ENCODE peak calls at places on chromosomes 7 and 10, in eight cellular contexts. A, T, H, R, U, O, M and D are unnamed samples.

GRCh38 chr10:77004917-77005564 is 632.6 kb downstream of the KCNMA1 start:
- DNase-seq in A (peak), T (no peak), H (peak), R (peak), U (no peak), O (peak), M (no peak), D (no peak)

GRCh38 chr7:6407434-6407833 is 40.3 kb downstream of the DAGLB start:
- DNase-seq in A (no peak), T (no peak), H (no peak), R (no peak), U (no peak), O (no peak), M (no peak), D (no peak)

GRCh38 chr7:66055321-66055956 is 20.2 kb upstream of the ASL start:
- DNase-seq in A (peak), T (no peak), H (no peak), R (no peak), U (no peak), O (no peak), M (no peak), D (no peak)

GRCh38 chr10:115141254-115141653 is 48.1 kb downstream of the ATRNL1 start:
- DNase-seq in A (peak), T (no peak), H (no peak), R (peak), U (no peak), O (peak), M (no peak), D (peak)

GRCh38 chr7:95660023-95660434 is 63.7 kb upstream of the PDK4 start:
- DNase-seq in A (peak), T (no peak), H (no peak), R (no peak), U (no peak), O (no peak), M (no peak), D (peak)

GRCh38 chr7:32223721-32224120 is 153.5 kb upstream of the PDE1C start:
- DNase-seq in A (no peak), T (no peak), H (no peak), R (no peak), U (no peak), O (no peak), M (no peak), D (no peak)

GRCh38 chr10:15168296-15168780 is at the start of gene NMT2:
- DNase-seq in A (no peak), T (peak), H (peak), R (no peak), U (peak), O (peak), M (peak), D (peak)

GRCh38 chr10:133129151-133129853 is 30.7 kb upstream of the KNDC1 start:
- DNase-seq in A (no peak), T (no peak), H (no peak), R (no peak), U (peak), O (no peak), M (no peak), D (no peak)

GRCh38 chr7:56105508-56105907 is 768 bp downstream of the CHCHD2 start:
- DNase-seq in A (peak), T (no peak), H (no peak), R (peak), U (no peak), O (peak), M (no peak), D (peak)

GRCh38 chr10:43109671-43110249 is 28.5 kb upstream of the CSGALNACT2 start:
- DNase-seq in A (no peak), T (no peak), H (no peak), R (no peak), U (no peak), O (no peak), M (no peak), D (no peak)

GRCh38 chr10:122688293-122688989 is 11.2 kb downstream of the C10orf120 start:
- DNase-seq in A (peak), T (no peak), H (no peak), R (no peak), U (no peak), O (no peak), M (peak), D (no peak)

GRCh38 chr10:78972160-78972946 is 96.4 kb upstream of the ZMIZ1 start:
- DNase-seq in A (peak), T (peak), H (no peak), R (peak), U (peak), O (peak), M (peak), D (peak)

DNA sequence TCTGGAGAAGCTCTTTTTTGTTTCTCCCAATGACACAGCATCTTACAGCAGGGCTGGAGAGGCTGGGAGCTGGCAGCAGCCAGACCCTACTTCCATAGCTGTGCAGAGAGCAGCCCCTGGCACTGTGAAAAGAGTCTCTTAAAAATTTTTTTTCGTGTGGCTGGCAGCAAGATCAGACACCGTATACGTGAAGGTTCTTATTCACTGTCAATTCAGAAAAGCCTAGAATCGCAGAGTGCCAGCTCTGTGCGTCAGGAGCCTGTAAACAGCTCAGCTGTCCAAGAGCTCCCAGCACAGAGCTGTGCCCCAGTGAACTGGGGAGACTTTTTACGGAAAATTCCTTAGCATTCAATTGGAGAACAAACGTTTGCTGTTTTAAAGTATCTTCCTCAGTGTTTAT is 6.5 kb downstream of the BAG3 start:
- DNase-seq in A (no peak), T (peak), H (no peak), R (no peak), U (no peak), O (no peak), M (no peak), D (no peak)
- H3K4me3 ChIP-seq in A (no peak), T (peak), H (no peak), R (no peak), U (no peak), O (peak), M (peak), D (no peak)

GRCh38 chr10:131902691-131903090 is 1.9 kb downstream of the PPP2R2D start:
- DNase-seq in A (no peak), T (no peak), H (no peak), R (no peak), U (no peak), O (no peak), M (no peak), D (peak)
- H3K4me3 ChIP-seq in A (peak), T (peak), H (no peak), R (no peak), U (peak), O (peak), M (peak), D (peak)

GRCh38 chr7:102285541-102286236 is 979 bp upstream of the SH2B2 start:
- DNase-seq in A (no peak), T (no peak), H (no peak), R (no peak), U (no peak), O (no peak), M (no peak), D (no peak)
- H3K4me3 ChIP-seq in A (peak), T (peak), H (peak), R (peak), U (peak), O (peak), M (peak), D (peak)

GRCh38 chr10:98268694-98269386 is 846 bp upstream of the LOXL4 start:
- DNase-seq in A (peak), T (no peak), H (no peak), R (no peak), U (no peak), O (no peak), M (peak), D (no peak)

GRCh38 chr10:98269435-98269912 is 1.5 kb upstream of the LOXL4 start:
- DNase-seq in A (peak), T (peak), H (no peak), R (peak), U (peak), O (peak), M (peak), D (peak)

GRCh38 chr10:98266647-98267046 is 1.3 kb downstream of the LOXL4 start:
- DNase-seq in A (peak), T (no peak), H (no peak), R (no peak), U (no peak), O (no peak), M (no peak), D (no peak)

GRCh38 chr10:98267069-98267893 is 713 bp downstream of the LOXL4 start:
- DNase-seq in A (no peak), T (no peak), H (no peak), R (no peak), U (no peak), O (no peak), M (peak), D (no peak)

DNA sequence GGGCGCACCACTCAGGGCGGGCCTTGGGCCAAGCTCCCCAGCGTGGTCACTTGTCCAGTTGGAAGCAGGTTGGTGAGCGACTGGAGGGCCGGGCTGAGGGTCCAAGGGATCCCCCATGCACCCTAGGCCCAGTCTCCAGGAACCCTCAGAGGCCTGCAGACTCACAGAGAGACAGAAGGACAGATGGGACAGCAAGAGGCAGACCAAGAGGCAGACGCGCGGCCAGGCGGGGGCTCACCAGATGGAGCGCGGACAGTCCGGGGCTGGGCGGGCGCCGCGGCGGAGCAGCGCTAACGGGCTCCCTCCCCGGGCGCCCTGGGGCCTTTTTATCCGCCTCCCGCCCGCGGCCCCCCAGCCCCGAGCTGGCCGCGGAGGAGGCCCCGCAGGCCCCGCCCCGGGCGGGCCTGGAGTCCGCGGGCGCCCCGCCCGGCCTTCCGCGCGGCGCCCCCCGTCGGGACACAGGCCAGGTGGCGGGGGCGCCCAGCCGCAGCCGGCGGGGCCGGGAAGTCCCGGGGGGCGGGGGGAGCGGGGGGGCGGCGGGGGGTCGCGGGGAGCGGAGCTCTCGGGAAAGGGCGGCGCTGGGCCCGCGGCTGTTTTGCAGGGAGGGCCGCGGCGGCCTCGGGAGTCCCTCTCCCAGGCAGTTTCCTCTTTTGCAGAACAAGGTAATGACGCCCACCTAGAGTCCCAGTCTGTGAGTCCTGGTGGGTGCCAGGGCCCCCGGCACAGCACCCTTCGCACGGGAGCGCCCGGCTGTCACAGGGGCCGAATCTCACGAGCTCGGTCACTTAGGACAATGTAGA is at the start of gene LOXL4:
- DNase-seq in A (peak), T (peak), H (no peak), R (peak), U (peak), O (no peak), M (peak), D (no peak)
- H3K4me3 ChIP-seq in A (peak), T (peak), H (peak), R (peak), U (peak), O (peak), M (peak), D (peak)